ENCODE peak calls at places on chromosomes 11 and 22, in six cellular contexts. W, H, A, T, X and U are unnamed samples.
A peak's percentile ranks its signal among the peaks of the same experiment; 100 is the strongest.

GRCh38 chr11:105051559-105051958 is 6.4 kb upstream of the CARD16 start:
- DNase-seq in X (no peak), W (no peak), H (no peak), T (no peak), A (no peak), U (no peak)

GRCh38 chr11:73372371-73372993 is 3.7 kb upstream of the RELT start:
- DNase-seq in X (no peak), A (no peak), W (no peak), T (no peak), H (no peak), U (no peak)

GRCh38 chr22:22692707-22693530 is 48.5 kb downstream of the GGTLC2 start:
- DNase-seq in W (no peak), A (peak; percentile 45), X (peak; percentile 35), T (peak; percentile 68), H (peak; percentile 66), U (peak; percentile 33)

GRCh38 chr11:8222820-8223512 is 40.7 kb downstream of the LMO1 start:
- DNase-seq in A (no peak), W (no peak), T (no peak), X (no peak), H (no peak), U (no peak)

GRCh38 chr22:27685515-27685914 is 116.0 kb downstream of the MN1 start:
- DNase-seq in X (no peak), A (no peak), H (no peak), W (peak; percentile 56), T (no peak), U (no peak)

GRCh38 chr11:35584321-35584720 is 33.9 kb upstream of the FJX1 start:
- DNase-seq in T (no peak), X (no peak), H (no peak), W (no peak), A (no peak), U (no peak)

GRCh38 chr22:45504703-45505341 is 2.1 kb downstream of the FBLN1 start:
- DNase-seq in H (no peak), X (no peak), T (no peak), W (peak; percentile 73), A (no peak), U (no peak)

GRCh38 chr11:67437082-67437821 is at the start of gene PTPRCAP:
- DNase-seq in W (no peak), A (no peak), H (peak; percentile 81), X (peak; percentile 63), T (peak; percentile 71), U (peak; percentile 84)

GRCh38 chr22:47593291-47593690 is 830.8 kb downstream of the TBC1D22A start:
- DNase-seq in X (no peak), A (no peak), W (no peak), H (no peak), T (no peak), U (no peak)

GRCh38 chr11:5846689-5847088 is 5.0 kb upstream of the OR52E6 start:
- DNase-seq in W (no peak), X (no peak), A (no peak), T (no peak), H (no peak), U (no peak)

GRCh38 chr11:75893202-75893601 is 78.2 kb downstream of the UVRAG start:
- DNase-seq in T (no peak), H (no peak), A (no peak), W (no peak), X (no peak), U (no peak)

GRCh38 chr11:9663699-9664275 is at the start of gene SWAP70:
- DNase-seq in T (peak; percentile 62), H (peak; percentile 65), W (peak; percentile 91), A (peak; percentile 81), X (peak; percentile 76), U (peak; percentile 95)

GRCh38 chr22:25602924-25603323 is 38.4 kb downstream of the GRK3 start:
- DNase-seq in T (no peak), W (no peak), H (no peak), X (no peak), A (no peak), U (no peak)

GRCh38 chr11:62419560-62420342 is 918 bp downstream of the SCGB1A1 start:
- DNase-seq in X (no peak), W (no peak), A (no peak), H (no peak), T (no peak), U (no peak)

GRCh38 chr22:50278956-50279619 is 8.9 kb upstream of the MAPK11 start:
- DNase-seq in T (no peak), W (no peak), A (no peak), X (no peak), H (no peak), U (no peak)

GRCh38 chr11:77874206-77874605 is 53.3 kb downstream of the AAMDC start:
- DNase-seq in T (no peak), X (no peak), H (no peak), A (no peak), W (no peak), U (no peak)

GRCh38 chr11:71301046-71301857 is 48.9 kb upstream of the SHANK2 start:
- DNase-seq in T (no peak), W (no peak), H (no peak), A (no peak), X (no peak), U (no peak)

GRCh38 chr22:17716529-17716928 is 57.7 kb downstream of the BID start:
- DNase-seq in W (no peak), A (no peak), X (no peak), H (no peak), T (no peak), U (no peak)

GRCh38 chr11:131849485-131849884 is 479.1 kb downstream of the NTM start:
- DNase-seq in H (no peak), W (no peak), T (no peak), A (no peak), X (no peak), U (no peak)

GRCh38 chr11:2797741-2798361 is 87.7 kb downstream of the CDKN1C start:
- DNase-seq in W (peak; percentile 9), X (no peak), H (no peak), T (no peak), A (peak; percentile 10), U (peak; percentile 15)